ENCODE peak calls at places on chromosomes 2 and 18, in five cellular contexts. Y is HCT116, A is aorta, G is left ventricle myocardium inferior, D is testis. T is an unnamed sample.

GRCh38 chr2:148861367-148861766 is 13.7 kb upstream of the KIF5C start:
- DNase-seq in Y (no peak), A (no peak), G (no peak), D (no peak), T (no peak)

GRCh38 chr2:184530959-184531358 is 67.4 kb upstream of the ZNF804A start:
- DNase-seq in Y (no peak), A (no peak), G (no peak), D (no peak), T (no peak)

GRCh38 chr18:8798996-8799395 is 93.6 kb downstream of the MTCL1 start:
- DNase-seq in Y (no peak), A (no peak), G (no peak), D (peak; percentile 68), T (no peak)

GRCh38 chr18:22871809-22872525 is 61.2 kb upstream of the RBBP8 start:
- DNase-seq in Y (no peak), A (no peak), G (no peak), D (no peak), T (no peak)

GRCh38 chr18:55732227-55733106 is 144.5 kb upstream of the TCF4 start:
- DNase-seq in Y (no peak), A (no peak), G (no peak), D (no peak), T (no peak)

GRCh38 chr18:48328473-48329205 is 80.5 kb downstream of the ZBTB7C start:
- DNase-seq in Y (peak; percentile 8), A (peak; percentile 62), G (no peak), D (no peak), T (no peak)

GRCh38 chr2:42060718-42061619 is 13.1 kb downstream of the PKDCC start:
- DNase-seq in Y (no peak), A (peak; percentile 83), G (peak; percentile 61), D (peak; percentile 58), T (peak; percentile 84)

GRCh38 chr2:15278296-15278695 is 282.8 kb downstream of the NBAS start:
- DNase-seq in Y (no peak), A (no peak), G (no peak), D (no peak), T (no peak)

GRCh38 chr18:32086866-32087265 is 4.8 kb upstream of the RNF138 start:
- DNase-seq in Y (peak; percentile 64), A (no peak), G (no peak), D (no peak), T (no peak)

GRCh38 chr2:79260848-79261247 is 101.3 kb upstream of the REG3A start:
- DNase-seq in Y (no peak), A (no peak), G (no peak), D (no peak), T (no peak)

GRCh38 chr2:11129598-11130449 is 25.4 kb upstream of the SLC66A3 start:
- DNase-seq in Y (peak; percentile 65), A (peak; percentile 62), G (peak; percentile 41), D (peak; percentile 77), T (peak; percentile 81)

GRCh38 chr18:36177913-36178312 is 9.4 kb upstream of the MOCOS start:
- DNase-seq in Y (no peak), A (no peak), G (no peak), D (no peak), T (no peak)

GRCh38 chr2:49207204-49207603 is 52.9 kb upstream of the FSHR start:
- DNase-seq in Y (no peak), A (no peak), G (no peak), D (no peak), T (no peak)

GRCh38 chr2:113282747-113283533 is 4.2 kb upstream of the PAX8 start:
- DNase-seq in Y (peak; percentile 61), A (peak; percentile 75), G (peak; percentile 44), D (no peak), T (peak; percentile 80)

GRCh38 chr2:60484080-60484737 is 69.2 kb downstream of the BCL11A start:
- DNase-seq in Y (no peak), A (no peak), G (no peak), D (no peak), T (no peak)

GRCh38 chr18:3848316-3848715 is 398.3 kb downstream of the TGIF1 start:
- DNase-seq in Y (no peak), A (no peak), G (no peak), D (no peak), T (no peak)

GRCh38 chr2:4354678-4355077 is 651.3 kb downstream of the DCDC2C start:
- DNase-seq in Y (no peak), A (no peak), G (no peak), D (peak; percentile 75), T (no peak)

GRCh38 chr18:64019922-64020756 is 50.3 kb downstream of the SERPINB8 start:
- DNase-seq in Y (no peak), A (no peak), G (no peak), D (no peak), T (no peak)

GRCh38 chr2:70887550-70888229 is 48.0 kb upstream of the ATP6V1B1 start:
- DNase-seq in Y (no peak), A (peak; percentile 55), G (no peak), D (no peak), T (no peak)

GRCh38 chr2:26650713-26651457 is 9.7 kb upstream of the CIB4 start:
- DNase-seq in Y (no peak), A (no peak), G (no peak), D (no peak), T (no peak)

GRCh38 chr2:71510196-71510807 is 56.9 kb downstream of the DYSF start:
- DNase-seq in Y (peak; percentile 33), A (peak; percentile 78), G (peak; percentile 64), D (peak; percentile 82), T (peak; percentile 84)

GRCh38 chr18:30650499-30650898 is 392.0 kb downstream of the DSC3 start:
- DNase-seq in Y (no peak), A (no peak), G (no peak), D (no peak), T (no peak)

GRCh38 chr2:36137612-36138011 is 218.0 kb upstream of the CRIM1 start:
- DNase-seq in Y (no peak), A (no peak), G (no peak), D (no peak), T (no peak)

GRCh38 chr2:138010890-138011289 is 46.6 kb downstream of the HNMT start:
- DNase-seq in Y (no peak), A (no peak), G (no peak), D (no peak), T (no peak)

GRCh38 chr2:73175663-73176204 is 26.6 kb upstream of the NOTO start:
- DNase-seq in Y (no peak), A (peak; percentile 87), G (peak; percentile 88), D (peak; percentile 93), T (peak; percentile 94)

GRCh38 chr18:23802817-23803216 is 113.6 kb downstream of the LAMA3 start:
- DNase-seq in Y (no peak), A (no peak), G (no peak), D (no peak), T (no peak)

GRCh38 chr2:138516030-138516704 is 14.6 kb downstream of the SPOPL start:
- DNase-seq in Y (no peak), A (no peak), G (no peak), D (no peak), T (no peak)

GRCh38 chr2:95020275-95021014 is 5.1 kb upstream of the MAL start:
- DNase-seq in Y (no peak), A (no peak), G (no peak), D (no peak), T (no peak)

GRCh38 chr18:50917021-50917420 is 38.1 kb downstream of the ME2 start:
- DNase-seq in Y (no peak), A (no peak), G (no peak), D (no peak), T (no peak)

DNA sequence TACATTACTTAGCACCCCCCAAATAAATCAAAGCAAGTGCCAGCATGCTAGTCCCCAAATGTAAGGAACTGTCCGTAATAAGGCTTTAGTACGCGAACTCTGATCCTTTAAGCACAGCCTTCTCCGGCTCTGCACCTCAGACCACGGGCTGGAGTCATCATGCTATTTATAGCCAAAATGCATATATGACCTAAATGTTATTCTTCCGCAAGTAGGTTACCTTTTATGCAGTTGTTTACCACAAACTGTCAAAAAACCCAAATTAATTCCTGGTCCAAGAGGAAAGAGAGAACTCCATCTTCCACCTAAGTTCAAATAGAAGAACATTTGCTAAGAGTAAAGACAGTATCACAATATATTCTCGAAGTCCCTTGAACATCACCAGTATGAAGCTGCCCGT is 42.7 kb downstream of the ZNF516 start:
- DNase-seq in Y (no peak), A (no peak), G (no peak), D (peak; percentile 13), T (no peak)
- H3K27ac ChIP-seq in Y (no peak overlapping the region), A (no peak overlapping the region), G (peak overlapping the region; percentile 87), D (peak overlapping the region; percentile 94), T (no peak overlapping the region)

GRCh38 chr2:180056367-180057118 is 49.4 kb upstream of the CWC22 start:
- DNase-seq in Y (no peak), A (no peak), G (no peak), D (no peak), T (no peak)
- H3K27ac ChIP-seq in Y (no peak overlapping the region), A (no peak overlapping the region), G (no peak overlapping the region), D (no peak overlapping the region), T (no peak overlapping the region)

GRCh38 chr2:38160517-38160916 is 84.6 kb upstream of the CYP1B1 start:
- DNase-seq in Y (no peak), A (no peak), G (no peak), D (no peak), T (no peak)

GRCh38 chr2:38158361-38159128 is 82.6 kb upstream of the CYP1B1 start:
- DNase-seq in Y (no peak), A (no peak), G (no peak), D (no peak), T (peak; percentile 68)

GRCh38 chr2:38159171-38159570 is 83.2 kb upstream of the CYP1B1 start:
- DNase-seq in Y (no peak), A (no peak), G (no peak), D (no peak), T (no peak)

GRCh38 chr2:38156262-38156835 is 80.4 kb upstream of the CYP1B1 start:
- DNase-seq in Y (no peak), A (no peak), G (no peak), D (no peak), T (no peak)

DNA sequence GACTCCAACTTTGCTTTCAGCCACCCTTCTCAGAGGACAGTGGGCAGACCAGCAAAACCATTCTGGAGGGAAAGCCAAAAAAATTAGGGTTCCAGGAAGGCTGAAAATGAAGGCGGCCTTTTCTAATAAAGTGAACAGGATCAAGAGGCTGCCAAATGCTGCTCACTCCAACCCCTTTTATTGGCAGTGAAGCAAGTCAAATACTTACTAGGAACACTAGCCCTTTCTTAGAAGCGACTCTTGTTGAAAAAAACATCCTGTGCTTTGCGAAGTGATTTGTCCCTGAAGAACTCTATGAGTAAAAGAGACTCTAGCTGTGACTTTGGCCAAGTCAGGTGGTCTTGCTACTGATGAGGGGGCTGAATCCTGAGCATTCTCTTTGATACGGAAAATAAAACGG is 83.7 kb upstream of the CYP1B1 start:
- DNase-seq in Y (no peak), A (no peak), G (no peak), D (peak; percentile 43), T (no peak)
- H3K27ac ChIP-seq in Y (no peak overlapping the region), A (peak overlapping the region; percentile 37), G (peak overlapping the region; percentile 78), D (peak overlapping the region; percentile 80), T (peak overlapping the region; percentile 77)

GRCh38 chr2:76447294-76447693 is 736.6 kb upstream of the GCFC2 start:
- DNase-seq in Y (no peak), A (no peak), G (no peak), D (no peak), T (no peak)

GRCh38 chr2:76446872-76447271 is 736.2 kb upstream of the GCFC2 start:
- DNase-seq in Y (no peak), A (no peak), G (no peak), D (no peak), T (no peak)

GRCh38 chr2:76448956-76449355 is 738.2 kb upstream of the GCFC2 start:
- DNase-seq in Y (no peak), A (no peak), G (no peak), D (no peak), T (no peak)

GRCh38 chr2:76445880-76446279 is 735.2 kb upstream of the GCFC2 start:
- DNase-seq in Y (no peak), A (no peak), G (no peak), D (no peak), T (no peak)

GRCh38 chr2:76444732-76445131 is 734.0 kb upstream of the GCFC2 start:
- DNase-seq in Y (no peak), A (no peak), G (no peak), D (no peak), T (no peak)
- H3K27ac ChIP-seq in Y (no peak overlapping the region), A (no peak overlapping the region), G (no peak overlapping the region), D (no peak overlapping the region), T (no peak overlapping the region)